ENCODE peak calls at places on chromosomes 3 and 15, in ten cellular contexts. V, C, K, R, O, G, I, Y, H and B are unnamed samples.

GRCh38 chr3:111695584-111696213 is 100.6 kb upstream of the ZBED2 start:
- DNase-seq in K (no peak), R (peak), I (no peak), C (no peak), Y (no peak), O (no peak), V (no peak), H (no peak), G (no peak), B (no peak)

GRCh38 chr3:143811602-143812001 is 36.7 kb downstream of the SLC9A9 start:
- DNase-seq in Y (no peak), O (peak), K (peak), C (no peak), I (no peak), V (no peak), G (no peak), R (no peak), H (no peak), B (peak)

GRCh38 chr15:47414207-47414606 is 303.1 kb upstream of the SEMA6D start:
- DNase-seq in O (no peak), Y (no peak), I (no peak), V (no peak), K (no peak), H (no peak), R (no peak), G (no peak), C (no peak), B (no peak)

GRCh38 chr15:47548189-47548588 is 169.1 kb upstream of the SEMA6D start:
- DNase-seq in V (no peak), C (no peak), H (no peak), Y (no peak), I (no peak), O (no peak), K (no peak), R (no peak), G (no peak), B (no peak)

GRCh38 chr15:63909819-63910437 is 76.2 kb upstream of the HERC1 start:
- DNase-seq in K (no peak), O (no peak), R (peak), H (no peak), I (peak), V (no peak), G (no peak), Y (no peak), C (peak), B (no peak)

GRCh38 chr3:171173732-171174131 is 147.2 kb upstream of the SLC2A2 start:
- DNase-seq in V (no peak), R (no peak), G (no peak), O (peak), H (peak), C (no peak), I (no peak), Y (no peak), K (peak), B (peak)

GRCh38 chr3:77370413-77370812 is 330.5 kb downstream of the ROBO2 start:
- DNase-seq in I (peak), H (no peak), R (peak), C (no peak), K (no peak), O (no peak), V (no peak), Y (no peak), G (no peak), B (no peak)

GRCh38 chr3:162338514-162338913 is 841.9 kb downstream of the OTOL1 start:
- DNase-seq in R (peak), Y (no peak), O (no peak), I (no peak), K (no peak), C (no peak), H (no peak), V (no peak), G (no peak), B (no peak)

GRCh38 chr15:63019539-63020109 is 22.9 kb upstream of the TPM1 start:
- DNase-seq in O (no peak), R (peak), C (no peak), H (no peak), V (no peak), I (no peak), Y (no peak), K (no peak), G (no peak), B (no peak)

GRCh38 chr3:107803170-107803569 is 280.4 kb downstream of the BBX start:
- DNase-seq in K (no peak), G (no peak), C (no peak), V (no peak), Y (no peak), H (no peak), O (no peak), R (no peak), I (no peak), B (no peak)

GRCh38 chr3:31550452-31551251 is 17.9 kb downstream of the STT3B start:
- DNase-seq in O (no peak), C (no peak), V (no peak), G (no peak), R (peak), H (no peak), I (no peak), K (no peak), Y (no peak), B (no peak)